ENCODE peak calls at places on chromosomes 1 and 21, in eight cellular contexts. D, U, V, Q, Z, J, B and P are unnamed samples.
A peak's percentile ranks its signal among the peaks of the same experiment; 100 is the strongest.

GRCh38 chr1:161020573-161021167 is at the start of gene F11R:
- DNase-seq in Q (no peak), J (peak; percentile 85), V (no peak), D (peak; percentile 54), U (peak; percentile 63), B (peak; percentile 80), Z (no peak), P (peak; percentile 88)

GRCh38 chr1:232328496-232329102 is 301.3 kb downstream of the SIPA1L2 start:
- DNase-seq in D (no peak), V (no peak), U (no peak), Q (no peak), J (no peak), B (no peak), Z (no peak), P (no peak)

GRCh38 chr1:202122639-202123335 is at the start of gene GPR37L1:
- DNase-seq in V (no peak), J (peak; percentile 30), Z (peak; percentile 20), U (no peak), D (no peak), Q (peak; percentile 56), B (peak; percentile 77), P (peak; percentile 72)

GRCh38 chr1:15526021-15526489 is 593 bp upstream of the DNAJC16 start:
- DNase-seq in J (no peak), Z (no peak), D (peak; percentile 21), Q (no peak), U (no peak), B (no peak), V (no peak), P (no peak)

GRCh38 chr1:211371406-211372105 is 44.9 kb downstream of the TRAF5 start:
- DNase-seq in J (peak; percentile 53), Q (no peak), D (no peak), Z (peak; percentile 64), U (no peak), B (peak; percentile 89), V (no peak), P (no peak)

GRCh38 chr1:114009393-114009792 is 30.1 kb downstream of the OLFML3 start:
- DNase-seq in D (no peak), Z (no peak), U (no peak), V (peak; percentile 50), J (peak; percentile 40), Q (no peak), B (peak; percentile 20), P (no peak)

GRCh38 chr1:36508257-36508656 is 25.5 kb upstream of the CSF3R start:
- DNase-seq in J (no peak), D (peak; percentile 2), V (no peak), U (no peak), B (no peak), Z (no peak), Q (no peak), P (no peak)

GRCh38 chr1:150963535-150964489 is 10.8 kb downstream of the CERS2 start:
- DNase-seq in V (no peak), J (no peak), D (no peak), Q (no peak), Z (no peak), B (no peak), U (no peak), P (no peak)

GRCh38 chr1:228464487-228464983 is 22.6 kb upstream of the RNF187 start:
- DNase-seq in V (peak; percentile 89), U (peak; percentile 79), D (peak; percentile 96), Z (no peak), B (peak; percentile 57), Q (no peak), J (no peak), P (no peak)

GRCh38 chr1:42937141-42937696 is 21.4 kb downstream of the SLC2A1 start:
- DNase-seq in Q (no peak), J (peak; percentile 97), Z (no peak), V (peak; percentile 92), U (no peak), B (peak; percentile 80), D (peak; percentile 62), P (no peak)

GRCh38 chr21:45740491-45741357 is 97.2 kb downstream of the PCBP3 start:
- DNase-seq in D (no peak), J (no peak), V (no peak), B (no peak), Z (no peak), Q (no peak), U (no peak), P (no peak)

GRCh38 chr1:161089251-161089924 is at the start of gene NECTIN4:
- DNase-seq in J (no peak), Q (no peak), U (peak; percentile 85), Z (no peak), V (no peak), D (no peak), B (peak; percentile 61), P (no peak)

GRCh38 chr1:219279017-219279770 is 105.5 kb downstream of the LYPLAL1 start:
- DNase-seq in Q (no peak), J (no peak), D (no peak), V (no peak), B (no peak), Z (no peak), U (no peak), P (no peak)

GRCh38 chr1:153510984-153511410 is 24.8 kb downstream of the S100A6 start:
- DNase-seq in V (peak; percentile 75), U (peak; percentile 87), D (peak; percentile 87), Z (peak; percentile 27), B (peak; percentile 82), J (peak; percentile 87), Q (no peak), P (peak; percentile 86)

GRCh38 chr1:117570988-117571409 is 34.8 kb upstream of the TENT5C start:
- DNase-seq in B (peak; percentile 20), J (no peak), D (no peak), Q (no peak), U (peak; percentile 70), V (no peak), Z (no peak), P (no peak)

GRCh38 chr1:187092104-187092503 is 263.4 kb downstream of the PLA2G4A start:
- DNase-seq in Z (no peak), B (no peak), D (peak; percentile 10), V (no peak), J (no peak), Q (no peak), U (no peak), P (no peak)

GRCh38 chr1:95384570-95384969 is 150.6 kb downstream of the RWDD3 start:
- DNase-seq in Z (no peak), Q (peak; percentile 38), D (peak; percentile 32), J (peak; percentile 65), V (no peak), B (peak; percentile 20), U (no peak), P (peak; percentile 18)

GRCh38 chr1:24126672-24127023 is 14.7 kb upstream of the MYOM3 start:
- DNase-seq in Q (no peak), B (no peak), V (no peak), J (no peak), U (no peak), Z (no peak), D (no peak), P (no peak)

GRCh38 chr1:211511947-211512346 is 20.0 kb upstream of the RD3 start:
- DNase-seq in V (peak; percentile 33), J (peak; percentile 96), D (no peak), Q (no peak), B (peak; percentile 61), Z (peak; percentile 30), U (no peak), P (no peak)

GRCh38 chr1:41423511-41424191 is 60.8 kb downstream of the EDN2 start:
- DNase-seq in J (no peak), B (no peak), Z (no peak), D (no peak), Q (no peak), V (no peak), U (no peak), P (peak; percentile 34)

GRCh38 chr1:103180660-103181059 is 72.3 kb upstream of the COL11A1 start:
- DNase-seq in U (no peak), J (no peak), Q (no peak), Z (no peak), D (no peak), V (peak; percentile 18), B (peak; percentile 70), P (no peak)

GRCh38 chr1:2314297-2314802 is 77.0 kb downstream of the MORN1 start:
- DNase-seq in Z (no peak), B (peak; percentile 61), Q (no peak), J (peak; percentile 31), U (no peak), D (peak; percentile 30), V (peak; percentile 51), P (no peak)

GRCh38 chr1:48677306-48678287 is 99.1 kb downstream of the BEND5 start:
- DNase-seq in D (peak; percentile 43), Z (peak; percentile 5), V (peak; percentile 62), J (peak; percentile 76), B (peak; percentile 83), Q (peak; percentile 29), U (peak; percentile 73), P (peak; percentile 35)

GRCh38 chr1:3459940-3460652 is 5.6 kb downstream of the ARHGEF16 start:
- DNase-seq in V (no peak), B (peak; percentile 47), Z (no peak), D (no peak), U (no peak), J (no peak), Q (no peak), P (no peak)

GRCh38 chr21:42161957-42162681 is 56.8 kb upstream of the ABCG1 start:
- DNase-seq in B (no peak), D (peak; percentile 47), U (peak; percentile 38), Z (no peak), V (no peak), Q (no peak), J (no peak), P (no peak)

GRCh38 chr1:244326757-244327156 is 125.0 kb downstream of the ADSS2 start:
- DNase-seq in Q (no peak), D (no peak), J (no peak), U (no peak), V (no peak), B (no peak), Z (no peak), P (no peak)

GRCh38 chr21:34260598-34260997 is 103.2 kb upstream of the KCNE2 start:
- DNase-seq in B (no peak), D (no peak), V (no peak), Z (no peak), Q (no peak), U (no peak), J (no peak), P (no peak)

GRCh38 chr1:58844176-58844575 is 60.3 kb upstream of the JUN start:
- DNase-seq in U (no peak), D (no peak), Q (no peak), B (no peak), J (no peak), Z (no peak), V (no peak), P (no peak)

GRCh38 chr1:23341829-23342697 is 2.0 kb downstream of the HNRNPR start:
- DNase-seq in B (no peak), D (no peak), V (no peak), J (peak; percentile 29), U (no peak), Q (no peak), Z (no peak), P (no peak)

GRCh38 chr1:27428316-27429028 is 36.0 kb downstream of the GPR3 start:
- DNase-seq in J (no peak), U (no peak), B (peak; percentile 35), Z (peak; percentile 73), D (peak; percentile 37), V (no peak), Q (no peak), P (peak; percentile 42)

GRCh38 chr1:228496494-228496893 is 9.3 kb downstream of the RNF187 start:
- DNase-seq in D (no peak), Z (no peak), Q (no peak), B (no peak), J (no peak), V (no peak), U (no peak), P (no peak)

GRCh38 chr1:17118706-17119075 is 560 bp downstream of the PADI2 start:
- DNase-seq in U (no peak), Z (no peak), Q (no peak), D (no peak), J (no peak), B (no peak), V (no peak), P (no peak)

GRCh38 chr1:116457944-116458343 is 84.9 kb downstream of the ATP1A1 start:
- DNase-seq in Q (no peak), U (no peak), Z (no peak), D (no peak), B (no peak), V (no peak), J (no peak), P (no peak)

GRCh38 chr1:87089070-87089736 is 174.8 kb downstream of the HS2ST1 start:
- DNase-seq in J (no peak), U (no peak), Z (no peak), V (no peak), D (no peak), Q (no peak), B (no peak), P (no peak)